ENCODE peak calls at places on chromosomes 2 and 18, in seven cellular contexts. M is C1 segment of cervical spinal cord; D is fibroblast of mammary gland; T is NCI-H774; P is epithelial cell of esophagus; H is CD4-positive, CD25-positive, alpha-beta regulatory T cell; N is cardiac septum. J is an unnamed sample.

GRCh38 chr2:64354857-64355680 is 98.9 kb upstream of the LGALSL start:
- DNase-seq in P (peak; percentile 96), N (peak; percentile 55), H (no peak), D (peak; percentile 89), M (no peak), T (no peak), J (no peak)

GRCh38 chr2:88059979-88060906 is 4.7 kb upstream of the KRCC1 start:
- DNase-seq in M (no peak), P (peak; percentile 64), H (peak; percentile 58), N (no peak), T (peak; percentile 29), D (peak; percentile 50), J (peak; percentile 21)

GRCh38 chr2:43086451-43087221 is 139.8 kb downstream of the ZFP36L2 start:
- DNase-seq in M (peak; percentile 62), P (peak; percentile 98), H (no peak), D (peak; percentile 100), T (no peak), N (peak; percentile 81), J (no peak)

GRCh38 chr18:35516789-35517188 is 19.0 kb upstream of the INO80C start:
- DNase-seq in H (no peak), M (no peak), T (no peak), P (no peak), N (no peak), D (no peak), J (no peak)

GRCh38 chr2:188399159-188399558 is 107.5 kb downstream of the GULP1 start:
- DNase-seq in M (no peak), P (no peak), N (no peak), H (no peak), D (peak; percentile 55), T (no peak), J (no peak)

GRCh38 chr2:43127208-43127940 is 99.0 kb downstream of the ZFP36L2 start:
- DNase-seq in M (peak; percentile 38), D (peak; percentile 49), T (no peak), N (peak; percentile 92), H (peak; percentile 78), P (peak; percentile 27), J (peak; percentile 26)

GRCh38 chr2:66301073-66301766 is 133.7 kb upstream of the MEIS1 start:
- DNase-seq in N (no peak), D (peak; percentile 48), M (no peak), H (no peak), P (peak; percentile 29), T (peak; percentile 36), J (no peak)

GRCh38 chr2:122563781-122564180 is 808.3 kb downstream of the TSN start:
- DNase-seq in T (no peak), D (no peak), M (no peak), H (no peak), P (no peak), N (no peak), J (no peak)

GRCh38 chr18:3816601-3817363 is 366.8 kb downstream of the TGIF1 start:
- DNase-seq in M (no peak), D (peak; percentile 100), T (no peak), P (peak; percentile 96), H (no peak), N (no peak), J (no peak)

GRCh38 chr2:235963853-235964577 is 204.2 kb downstream of the GBX2 start:
- DNase-seq in M (no peak), D (no peak), P (no peak), T (no peak), N (peak; percentile 56), H (no peak), J (no peak)

GRCh38 chr2:104406273-104406726 is 447.6 kb upstream of the POU3F3 start:
- DNase-seq in H (no peak), T (peak; percentile 69), N (no peak), D (peak; percentile 4), P (peak; percentile 14), M (peak; percentile 30), J (peak; percentile 41)

GRCh38 chr2:71143782-71144181 is 13.3 kb downstream of the MPHOSPH10 start:
- DNase-seq in P (no peak), D (no peak), M (no peak), H (no peak), T (no peak), N (no peak), J (no peak)

GRCh38 chr2:236113425-236113824 is 54.8 kb downstream of the GBX2 start:
- DNase-seq in T (no peak), M (no peak), P (peak; percentile 10), H (no peak), D (peak; percentile 4), N (no peak), J (no peak)

GRCh38 chr2:233165895-233166661 is 85.4 kb upstream of the ATG16L1 start:
- DNase-seq in P (peak; percentile 31), M (peak; percentile 11), H (no peak), D (peak; percentile 21), T (no peak), N (peak; percentile 90), J (no peak)

GRCh38 chr2:113847144-113847543 is 42.7 kb upstream of the ACTR3 start:
- DNase-seq in P (peak; percentile 18), T (no peak), M (no peak), H (no peak), D (peak; percentile 92), N (no peak), J (no peak)

GRCh38 chr2:237968048-237968862 is 1.4 kb downstream of the UBE2F start:
- DNase-seq in M (peak; percentile 64), P (peak; percentile 68), T (no peak), H (peak; percentile 59), D (peak; percentile 79), N (no peak), J (peak; percentile 32)

GRCh38 chr2:46915281-46915810 is at the start of gene MCFD2:
- DNase-seq in N (no peak), D (peak; percentile 21), M (no peak), P (no peak), H (no peak), T (no peak), J (peak; percentile 67)

GRCh38 chr2:179331066-179331465 is 66.4 kb upstream of the SESTD1 start:
- DNase-seq in H (no peak), D (no peak), P (no peak), M (no peak), N (no peak), T (no peak), J (no peak)

GRCh38 chr2:28649481-28650260 is 102.0 kb upstream of the PPP1CB start:
- DNase-seq in P (peak; percentile 78), H (no peak), T (no peak), D (peak; percentile 57), N (no peak), M (no peak), J (no peak)

GRCh38 chr2:238525990-238526389 is 99.3 kb downstream of the ASB1 start:
- DNase-seq in D (no peak), P (no peak), T (peak; percentile 35), N (no peak), M (no peak), H (no peak), J (no peak)

GRCh38 chr2:12402440-12403139 is 314.1 kb upstream of the TRIB2 start:
- DNase-seq in H (no peak), M (no peak), N (no peak), P (no peak), T (no peak), D (no peak), J (no peak)

GRCh38 chr2:213086566-213086965 is 64.8 kb downstream of the IKZF2 start:
- DNase-seq in T (no peak), P (no peak), D (no peak), N (no peak), M (no peak), H (no peak), J (no peak)

GRCh38 chr2:120647487-120647886 is 88.2 kb upstream of the GLI2 start:
- DNase-seq in M (no peak), P (peak; percentile 46), T (no peak), N (no peak), H (no peak), D (peak; percentile 72), J (no peak)

GRCh38 chr2:215370116-215370965 is 58.5 kb downstream of the ATIC start:
- DNase-seq in M (no peak), N (no peak), D (peak; percentile 59), T (no peak), P (no peak), H (no peak), J (no peak)

GRCh38 chr2:233674995-233675394 is 3.3 kb downstream of the UGT1A9 start:
- DNase-seq in T (no peak), P (no peak), N (no peak), M (no peak), D (no peak), H (no peak), J (no peak)

GRCh38 chr18:59878644-59879043 is 21.2 kb upstream of the PMAIP1 start:
- DNase-seq in T (no peak), N (no peak), P (no peak), M (no peak), H (no peak), D (no peak), J (no peak)

GRCh38 chr2:163682695-163683094 is 53.1 kb downstream of the FIGN start:
- DNase-seq in P (peak; percentile 64), T (no peak), N (no peak), H (no peak), D (peak; percentile 74), M (no peak), J (no peak)

GRCh38 chr2:189609423-189609816 is 28.8 kb upstream of the SLC40A1 start:
- DNase-seq in D (peak; percentile 68), T (no peak), N (no peak), H (no peak), P (peak; percentile 70), M (no peak), J (no peak)

GRCh38 chr2:119788751-119789150 is 29.0 kb downstream of the PTPN4 start:
- DNase-seq in D (no peak), N (no peak), M (no peak), H (no peak), P (no peak), T (no peak), J (no peak)

GRCh38 chr2:28570431-28570830 is 74.6 kb downstream of the PLB1 start:
- DNase-seq in N (no peak), D (no peak), P (no peak), T (no peak), M (no peak), H (no peak), J (no peak)

GRCh38 chr2:201403904-201404303 is 46.8 kb upstream of the FLACC1 start:
- DNase-seq in T (no peak), N (no peak), M (no peak), P (peak; percentile 54), D (peak; percentile 38), H (no peak), J (no peak)

GRCh38 chr2:229780856-229781773 is 66.8 kb upstream of the DNER start:
- DNase-seq in D (peak; percentile 65), M (peak; percentile 2), P (peak; percentile 56), T (peak; percentile 16), H (peak; percentile 51), N (no peak), J (no peak)

GRCh38 chr18:34661464-34662087 is 48.5 kb upstream of the DTNA start:
- DNase-seq in D (peak; percentile 67), T (no peak), P (peak; percentile 55), N (no peak), M (no peak), H (no peak), J (no peak)

GRCh38 chr2:223414646-223415045 is 187.5 kb downstream of the SCG2 start:
- DNase-seq in M (peak; percentile 0), P (peak; percentile 40), D (peak; percentile 70), T (no peak), H (no peak), N (no peak), J (no peak)

GRCh38 chr18:75005622-75006021 is 203.3 kb downstream of the PTGR3 start:
- DNase-seq in N (no peak), D (peak; percentile 19), T (no peak), H (no peak), P (no peak), M (no peak), J (no peak)

GRCh38 chr2:215080545-215080944 is 57.9 kb downstream of the ABCA12 start:
- DNase-seq in T (no peak), H (no peak), P (no peak), M (no peak), D (no peak), N (no peak), J (no peak)

GRCh38 chr2:239444626-239445625 is 44.1 kb upstream of the HDAC4 start:
- DNase-seq in T (peak; percentile 50), M (peak; percentile 75), P (peak; percentile 86), H (no peak), N (peak; percentile 79), D (peak; percentile 61), J (peak; percentile 52)

GRCh38 chr2:152083202-152083601 is 15.6 kb downstream of the CACNB4 start:
- DNase-seq in N (no peak), M (no peak), P (no peak), D (no peak), T (no peak), H (no peak), J (no peak)

J was measured in anterior cingulate cortex.